ENCODE peak calls at places on chromosomes 13 and 19, in ten cellular contexts. M is tibial artery, Y is mucosa of descending colon, T is mesothelial cell of epicardium, S is tibial nerve, X is lower leg skin, G is brain microvascular endothelial cell, H is MCF 10A, D is GM06990, K is uterus. E is an unnamed sample.

GRCh38 chr19:28472111-28472510 is 740.8 kb downstream of the UQCRFS1 start:
- DNase-seq in Y (no peak), D (no peak), K (no peak), S (no peak), G (no peak), M (no peak), T (no peak), X (no peak), H (no peak), E (no peak)

GRCh38 chr19:39971380-39971841 is 446 bp downstream of the PSMC4 start:
- DNase-seq in M (no peak), G (peak), X (peak), S (no peak), T (peak), K (no peak), D (no peak), Y (peak), H (no peak), E (no peak)

GRCh38 chr13:30299746-30300145 is 7.6 kb downstream of the KATNAL1 start:
- DNase-seq in H (no peak), T (no peak), D (no peak), K (no peak), X (no peak), Y (no peak), G (no peak), M (no peak), S (no peak), E (no peak)

GRCh38 chr13:100722517-100722916 is 47.9 kb upstream of the TMTC4 start:
- DNase-seq in M (no peak), T (no peak), Y (no peak), S (no peak), G (no peak), H (no peak), X (no peak), K (no peak), D (no peak), E (no peak)

GRCh38 chr13:30561506-30561905 is 56.2 kb upstream of the USPL1 start:
- DNase-seq in G (no peak), M (no peak), T (no peak), H (no peak), Y (no peak), D (no peak), S (no peak), K (no peak), X (no peak), E (no peak)

GRCh38 chr13:50576156-50576555 is 267.3 kb downstream of the DLEU7 start:
- DNase-seq in X (no peak), G (no peak), S (no peak), T (no peak), D (no peak), Y (peak), M (no peak), H (no peak), K (no peak), E (no peak)

GRCh38 chr19:35451278-35452096 is 3.4 kb downstream of the FFAR2 start:
- DNase-seq in G (no peak), K (no peak), M (no peak), D (peak), S (no peak), X (no peak), Y (no peak), T (no peak), H (no peak), E (no peak)

GRCh38 chr13:113122571-113123225 is at the start of gene F10:
- DNase-seq in X (peak), G (peak), Y (peak), M (peak), D (no peak), H (no peak), S (peak), T (no peak), K (peak), E (peak)

GRCh38 chr19:15836345-15836594 is 20.8 kb upstream of the OR10H1 start:
- DNase-seq in T (no peak), M (no peak), K (no peak), Y (no peak), S (peak), H (no peak), X (no peak), G (peak), D (no peak), E (no peak)

GRCh38 chr13:62997038-62997619 is 1581.5 kb upstream of the PCDH20 start:
- DNase-seq in X (no peak), D (no peak), H (no peak), K (no peak), M (no peak), G (no peak), T (no peak), Y (no peak), S (no peak), E (no peak)

GRCh38 chr19:55697698-55698097 is 22.7 kb downstream of the EPN1 start:
- DNase-seq in X (peak), H (no peak), D (no peak), T (no peak), S (no peak), K (no peak), M (no peak), G (no peak), Y (no peak), E (no peak)

GRCh38 chr19:33022472-33023116 is 42.1 kb downstream of the RHPN2 start:
- DNase-seq in H (no peak), T (no peak), S (no peak), K (no peak), G (no peak), M (no peak), Y (no peak), X (no peak), D (no peak), E (no peak)

GRCh38 chr13:30159446-30159839 is 147.9 kb downstream of the KATNAL1 start:
- DNase-seq in K (no peak), G (peak), H (peak), T (no peak), M (no peak), X (no peak), S (no peak), D (no peak), Y (no peak), E (no peak)

GRCh38 chr13:57823704-57824103 is 192.2 kb downstream of the PCDH17 start:
- DNase-seq in K (no peak), S (no peak), T (no peak), Y (no peak), G (no peak), M (no peak), H (no peak), D (no peak), X (no peak), E (no peak)

GRCh38 chr19:406999-407491 is 1.9 kb downstream of the C2CD4C start:
- DNase-seq in M (no peak), G (no peak), Y (peak), S (no peak), X (no peak), H (no peak), K (no peak), D (no peak), T (no peak), E (no peak)

GRCh38 chr13:53783466-53783865 is 754.9 kb downstream of the OLFM4 start:
- DNase-seq in S (no peak), M (no peak), D (no peak), H (no peak), G (no peak), X (no peak), T (no peak), Y (no peak), K (no peak), E (no peak)

GRCh38 chr13:24215732-24216131 is 55.2 kb downstream of the SPATA13 start:
- DNase-seq in H (no peak), Y (no peak), X (no peak), D (no peak), G (no peak), T (no peak), K (peak), S (peak), M (peak), E (no peak)

GRCh38 chr19:3068071-3068470 is 5.8 kb upstream of the TLE5 start:
- DNase-seq in D (no peak), H (no peak), Y (no peak), T (no peak), M (no peak), S (no peak), G (no peak), K (no peak), X (no peak), E (no peak)

GRCh38 chr19:35592226-35592625 is 6.3 kb downstream of the PMIS2 start:
- DNase-seq in H (peak), S (no peak), D (no peak), X (no peak), K (no peak), Y (no peak), T (no peak), G (no peak), M (no peak), E (no peak)

GRCh38 chr19:31314849-31315620 is 34.2 kb downstream of the TSHZ3 start:
- DNase-seq in T (no peak), X (no peak), H (no peak), Y (no peak), K (no peak), G (no peak), S (no peak), D (no peak), M (no peak), E (no peak)

GRCh38 chr13:41263261-41263971 is at the start of gene MTRF1:
- DNase-seq in Y (peak), T (peak), K (peak), G (peak), H (peak), X (peak), M (peak), S (peak), D (peak), E (peak)

GRCh38 chr13:22235285-22235949 is 564.5 kb downstream of the FGF9 start:
- DNase-seq in G (no peak), X (no peak), K (no peak), D (no peak), M (no peak), H (no peak), T (no peak), S (no peak), Y (no peak), E (no peak)

GRCh38 chr19:48271531-48272151 is 1.8 kb downstream of the ZNF114 start:
- DNase-seq in M (peak), K (peak), X (peak), S (no peak), D (peak), Y (peak), H (peak), T (no peak), G (peak), E (peak)

GRCh38 chr13:100341327-100341726 is 247.3 kb downstream of the GGACT start:
- DNase-seq in D (no peak), S (no peak), K (no peak), G (no peak), T (no peak), Y (no peak), M (no peak), H (no peak), X (no peak), E (no peak)

GRCh38 chr19:39672473-39672872 is 16.8 kb downstream of the LGALS16 start:
- DNase-seq in Y (no peak), G (no peak), M (no peak), T (no peak), D (no peak), K (no peak), S (no peak), X (no peak), H (no peak), E (no peak)

GRCh38 chr13:43664700-43665191 is 122.0 kb downstream of the ENOX1 start:
- DNase-seq in S (no peak), M (no peak), Y (peak), K (peak), D (no peak), H (peak), T (no peak), X (no peak), G (peak), E (no peak)

GRCh38 chr19:31658993-31659896 is 310.0 kb upstream of the TSHZ3 start:
- DNase-seq in M (no peak), H (no peak), T (no peak), S (no peak), G (no peak), D (no peak), Y (no peak), K (no peak), X (no peak), E (no peak)

GRCh38 chr13:21326155-21327030 is 132.7 kb downstream of the ZDHHC20 start:
- DNase-seq in Y (peak), G (peak), S (no peak), H (peak), K (peak), X (no peak), M (no peak), D (no peak), T (no peak), E (no peak)

GRCh38 chr19:36547001-36547732 is 19.1 kb upstream of the ZNF260 start:
- DNase-seq in D (no peak), G (no peak), M (no peak), S (no peak), Y (no peak), X (no peak), T (no peak), K (no peak), H (peak), E (no peak)

GRCh38 chr13:103517066-103517767 is 451.0 kb upstream of the SLC10A2 start:
- DNase-seq in T (no peak), D (peak), H (no peak), X (no peak), Y (no peak), M (no peak), S (no peak), K (no peak), G (no peak), E (no peak)

GRCh38 chr19:5541456-5541855 is 26.3 kb downstream of the TINCR start:
- DNase-seq in D (no peak), X (no peak), T (no peak), M (no peak), S (no peak), G (no peak), Y (no peak), H (no peak), K (no peak), E (no peak)

GRCh38 chr13:104025303-104025702 is 959.1 kb upstream of the SLC10A2 start:
- DNase-seq in Y (no peak), H (no peak), S (no peak), X (no peak), M (no peak), T (no peak), G (no peak), D (no peak), K (no peak), E (no peak)

GRCh38 chr13:104466016-104466415 is 1399.8 kb upstream of the SLC10A2 start:
- DNase-seq in D (no peak), H (no peak), S (no peak), Y (no peak), M (no peak), K (no peak), G (no peak), T (no peak), X (no peak), E (no peak)

GRCh38 chr19:44822177-44822576 is 13.3 kb downstream of the BCAM start:
- DNase-seq in S (no peak), X (no peak), T (no peak), G (no peak), H (no peak), Y (no peak), D (no peak), M (no peak), K (no peak), E (no peak)

GRCh38 chr19:995051-995827 is 5.0 kb upstream of the GRIN3B start:
- DNase-seq in K (no peak), G (no peak), H (no peak), T (no peak), Y (no peak), M (no peak), X (no peak), S (no peak), D (no peak), E (no peak)

GRCh38 chr19:51394045-51394836 is 3.9 kb upstream of the C19orf84 start:
- DNase-seq in K (peak), M (peak), G (peak), S (peak), D (peak), Y (peak), H (peak), T (peak), X (peak), E (peak)

GRCh38 chr13:77351326-77351725 is 24.4 kb upstream of the MYCBP2 start:
- DNase-seq in K (no peak), X (no peak), S (no peak), H (no peak), G (no peak), D (no peak), M (peak), Y (no peak), T (no peak), E (no peak)

GRCh38 chr19:17441241-17442135 is 7.0 kb downstream of the TMEM221 start:
- DNase-seq in M (no peak), G (no peak), H (peak), Y (no peak), D (no peak), T (no peak), K (no peak), S (no peak), X (no peak), E (peak)
- TF ChIP-seq CTCF in M (no peak), G (peak), H (peak), Y (no peak), D (peak), T (no peak), K (no peak), S (peak), X (no peak), E (peak)

DNA sequence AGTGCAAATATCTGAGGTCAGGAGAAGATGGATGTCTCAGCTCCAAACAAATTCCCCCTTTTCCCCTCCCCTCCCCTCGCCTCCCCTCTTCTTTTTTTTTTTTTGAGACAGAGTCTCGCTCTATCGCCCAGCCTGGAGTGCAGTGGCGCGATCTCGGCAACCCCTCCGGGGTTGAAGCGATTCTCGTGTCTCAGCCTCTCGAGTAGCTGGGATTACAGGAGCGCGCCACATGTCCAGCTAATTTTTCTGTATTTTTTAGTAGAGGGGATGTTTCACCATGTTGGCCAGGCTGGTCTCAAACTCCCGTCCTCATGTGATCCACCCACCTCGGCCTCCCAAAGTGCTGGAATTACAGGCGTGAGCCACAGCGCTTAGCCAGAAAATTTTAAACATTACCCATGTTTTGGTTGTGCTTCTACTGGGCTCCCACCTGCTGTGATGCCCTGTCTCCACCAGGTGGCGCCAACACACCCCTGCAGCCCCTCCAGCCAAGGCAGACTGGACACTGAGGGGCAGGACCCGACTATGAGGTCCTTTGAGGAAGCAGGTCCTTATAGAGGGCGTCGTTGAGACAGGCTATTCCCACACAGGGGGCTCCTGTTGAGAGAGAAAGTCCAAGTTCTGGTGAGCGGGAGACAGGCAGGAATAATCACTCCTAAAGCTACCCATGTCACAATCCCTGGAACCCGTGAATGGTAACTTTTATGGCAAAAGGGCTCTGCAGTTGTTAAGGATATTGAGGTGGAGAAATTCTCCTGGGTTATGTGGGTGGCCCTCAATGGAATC is 6.3 kb downstream of the ERICH4 start:
- DNase-seq in Y (peak), D (peak), M (peak), G (peak), S (peak), H (peak), T (no peak), X (peak), K (peak), E (peak)
- TF ChIP-seq CTCF in Y (peak), D (peak), M (peak), G (peak), S (peak), H (peak), T (peak), X (no peak), K (peak), E (peak)

GRCh38 chr19:11587302-11587972 is 9.8 kb upstream of the ZNF627 start:
- DNase-seq in G (peak), Y (peak), S (peak), X (peak), H (peak), D (peak), K (peak), M (peak), T (peak), E (peak)
- TF ChIP-seq CTCF in G (peak), Y (peak), S (peak), X (no peak), H (peak), D (peak), K (peak), M (peak), T (peak), E (peak)

GRCh38 chr19:8000298-8001038 is 5.0 kb downstream of the ELAVL1 start:
- DNase-seq in S (no peak), M (no peak), H (no peak), Y (no peak), G (no peak), D (no peak), T (no peak), K (no peak), X (no peak), E (no peak)

GRCh38 chr19:7994923-7995682 is 10.3 kb downstream of the ELAVL1 start:
- DNase-seq in K (no peak), S (no peak), T (no peak), X (no peak), Y (no peak), G (no peak), H (no peak), M (no peak), D (no peak), E (no peak)

GRCh38 chr19:7999376-7999775 is 6.1 kb downstream of the ELAVL1 start:
- DNase-seq in K (no peak), M (no peak), D (no peak), Y (no peak), S (no peak), G (no peak), T (no peak), H (no peak), X (no peak), E (no peak)

GRCh38 chr19:7995756-7996155 is 9.7 kb downstream of the ELAVL1 start:
- DNase-seq in D (no peak), H (no peak), T (no peak), X (no peak), Y (no peak), S (no peak), M (no peak), G (no peak), K (no peak), E (no peak)

GRCh38 chr19:7998081-7998480 is 7.4 kb downstream of the ELAVL1 start:
- DNase-seq in K (no peak), H (no peak), Y (no peak), M (no peak), S (no peak), T (no peak), D (no peak), G (peak), X (no peak), E (no peak)
- TF ChIP-seq CTCF in K (no peak), H (no peak), Y (no peak), M (no peak), S (no peak), T (no peak), D (no peak), G (no peak), X (no peak), E (no peak)

GRCh38 chr19:58010507-58010906 is 7.9 kb upstream of the ZNF606 start:
- DNase-seq in D (no peak), T (no peak), K (no peak), S (no peak), X (no peak), M (no peak), Y (no peak), G (no peak), H (no peak), E (no peak)

GRCh38 chr19:58007285-58007684 is 4.7 kb upstream of the ZNF606 start:
- DNase-seq in G (no peak), S (no peak), X (no peak), M (no peak), Y (no peak), D (no peak), T (no peak), H (no peak), K (no peak), E (no peak)

GRCh38 chr19:58003153-58003828 is 671 bp upstream of the ZNF606 start:
- DNase-seq in H (no peak), K (no peak), X (no peak), G (no peak), D (no peak), M (no peak), S (no peak), Y (no peak), T (no peak), E (no peak)

GRCh38 chr19:58009666-58010301 is 7.2 kb upstream of the ZNF606 start:
- DNase-seq in Y (peak), M (peak), T (no peak), D (peak), G (peak), S (peak), H (peak), K (peak), X (peak), E (no peak)

DNA sequence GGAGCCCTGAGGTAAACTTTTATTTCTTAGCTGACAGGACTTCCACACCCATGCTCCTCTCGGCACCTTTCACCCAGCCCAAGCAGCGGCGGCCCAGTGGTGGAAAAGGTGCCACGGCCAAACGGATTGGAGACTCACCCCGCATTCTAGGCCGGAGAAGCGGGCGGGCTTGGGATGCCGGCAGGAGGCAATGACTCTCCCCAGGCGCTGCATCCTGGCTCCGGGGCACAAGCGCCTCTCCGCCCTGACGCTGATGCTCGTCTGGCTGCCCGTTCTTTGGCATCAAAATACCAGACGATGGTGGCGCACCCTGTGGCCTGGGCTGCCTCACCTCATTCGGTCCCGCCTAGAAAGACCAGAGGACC is 6.7 kb upstream of the ZNF606 start:
- DNase-seq in Y (no peak), H (no peak), M (no peak), K (no peak), D (no peak), T (no peak), X (no peak), G (no peak), S (no peak), E (no peak)
- TF ChIP-seq CTCF in Y (no peak), H (no peak), M (no peak), K (no peak), D (no peak), T (no peak), X (no peak), G (no peak), S (no peak), E (no peak)

E was measured in neural crest cell.